ENCODE peak calls at places on chromosomes 2 and 18, in five cellular contexts. F, C, H, B and M are unnamed samples.

GRCh38 chr2:168120730-168121129 is 126.7 kb downstream of the STK39 start:
- DNase-seq in F (no peak), C (no peak), H (no peak), B (no peak), M (no peak)

GRCh38 chr2:47336259-47337238 is 66.4 kb upstream of the MSH2 start:
- DNase-seq in F (no peak), C (no peak), H (no peak), B (peak; percentile 55), M (no peak)

GRCh38 chr2:238126775-238127164 is 11.7 kb upstream of the KLHL30 start:
- DNase-seq in F (no peak), C (no peak), H (no peak), B (no peak), M (no peak)

GRCh38 chr2:100004959-100005387 is 137.4 kb downstream of the AFF3 start:
- DNase-seq in F (no peak), C (no peak), H (no peak), B (no peak), M (no peak)

GRCh38 chr2:180716186-180717180 is 263.9 kb upstream of the UBE2E3 start:
- DNase-seq in F (no peak), C (no peak), H (no peak), B (no peak), M (no peak)

GRCh38 chr2:58064136-58064535 is 17.5 kb downstream of the VRK2 start:
- DNase-seq in F (no peak), C (no peak), H (no peak), B (no peak), M (no peak)

GRCh38 chr2:238523158-238524110 is 96.7 kb downstream of the ASB1 start:
- DNase-seq in F (peak; percentile 91), C (peak; percentile 73), H (no peak), B (no peak), M (peak; percentile 82)

GRCh38 chr2:188517549-188518255 is 226.0 kb downstream of the GULP1 start:
- DNase-seq in F (no peak), C (no peak), H (no peak), B (no peak), M (no peak)

GRCh38 chr2:195575879-195576391 is 81.1 kb upstream of the SLC39A10 start:
- DNase-seq in F (no peak), C (no peak), H (no peak), B (no peak), M (no peak)

GRCh38 chr2:42975358-42975717 is 183.0 kb upstream of the HAAO start:
- DNase-seq in F (no peak), C (no peak), H (no peak), B (no peak), M (peak; percentile 57)

GRCh38 chr18:51196811-51197660 is 445 bp downstream of the MEX3C start:
- DNase-seq in F (peak; percentile 78), C (peak; percentile 44), H (peak; percentile 62), B (no peak), M (peak; percentile 63)

GRCh38 chr2:69642709-69643601 is 584 bp downstream of the AAK1 start:
- DNase-seq in F (peak; percentile 72), C (peak; percentile 43), H (peak; percentile 46), B (no peak), M (peak; percentile 68)

GRCh38 chr18:11791131-11791530 is 60.1 kb upstream of the CHMP1B start:
- DNase-seq in F (no peak), C (no peak), H (no peak), B (no peak), M (no peak)

GRCh38 chr18:8763611-8764010 is 58.3 kb downstream of the MTCL1 start:
- DNase-seq in F (no peak), C (no peak), H (no peak), B (no peak), M (no peak)

GRCh38 chr18:11736656-11737055 is 47.6 kb downstream of the GNAL start:
- DNase-seq in F (no peak), C (no peak), H (no peak), B (no peak), M (no peak)

GRCh38 chr2:106147159-106147558 is 46.9 kb downstream of the UXS1 start:
- DNase-seq in F (no peak), C (no peak), H (no peak), B (no peak), M (no peak)

GRCh38 chr2:188668017-188668663 is 306.0 kb upstream of the COL3A1 start:
- DNase-seq in F (no peak), C (no peak), H (no peak), B (no peak), M (peak; percentile 10)

GRCh38 chr2:189149981-189150380 is 29.6 kb downstream of the COL5A2 start:
- DNase-seq in F (no peak), C (no peak), H (no peak), B (no peak), M (no peak)

GRCh38 chr2:241268306-241268705 is 47.2 kb downstream of the HDLBP start:
- DNase-seq in F (no peak), C (no peak), H (no peak), B (no peak), M (no peak)

GRCh38 chr2:70672990-70673647 is 94.9 kb downstream of the ADD2 start:
- DNase-seq in F (no peak), C (no peak), H (no peak), B (no peak), M (no peak)

GRCh38 chr2:141186413-141187062 is 944.3 kb downstream of the LRP1B start:
- DNase-seq in F (no peak), C (no peak), H (no peak), B (no peak), M (no peak)

DNA sequence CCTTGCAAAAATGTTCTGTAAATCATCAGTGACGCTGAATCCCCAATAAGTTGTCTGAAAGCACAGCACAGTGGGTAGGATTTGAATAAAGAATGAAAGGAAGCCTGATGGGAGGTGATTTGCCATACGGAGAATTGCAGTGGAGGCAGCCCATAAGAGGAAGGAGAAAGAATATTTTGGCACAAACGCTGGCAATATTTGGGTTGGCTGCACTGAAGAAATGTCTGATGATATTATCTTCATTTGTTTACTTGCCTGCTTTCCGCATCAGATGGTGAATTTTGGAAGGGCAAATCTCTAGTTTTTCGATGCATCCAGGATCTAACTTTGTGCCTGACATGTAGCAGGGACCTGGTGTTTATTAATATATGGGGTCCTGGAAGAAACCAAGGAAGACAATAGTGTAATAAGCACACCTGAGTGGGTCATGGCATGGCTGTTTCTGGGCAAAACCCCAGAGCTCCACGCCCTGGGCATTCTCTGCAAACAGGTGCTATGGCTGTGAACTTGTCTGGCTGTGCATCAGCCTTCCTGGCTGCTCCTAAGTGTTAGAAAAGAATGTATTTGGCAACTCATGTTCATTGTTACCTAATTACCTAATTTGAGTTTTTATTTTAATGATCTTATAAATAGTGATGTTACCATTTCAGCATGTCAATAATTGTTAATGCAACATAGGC is 5.9 kb downstream of the GALR1 start:
- DNase-seq in F (no peak), C (no peak), H (no peak), B (no peak), M (no peak)
- H3K4me3 ChIP-seq in F (no peak overlapping the region), C (no peak overlapping the region), H (no peak overlapping the region), B (no peak overlapping the region), M (no peak overlapping the region)

GRCh38 chr2:134177351-134177931 is 76.4 kb upstream of the MGAT5 start:
- DNase-seq in F (no peak), C (no peak), H (peak; percentile 56), B (no peak), M (no peak)
- H3K27ac ChIP-seq in F (no peak overlapping the region), C (no peak overlapping the region), H (peak overlapping the region; percentile 16), B (no peak overlapping the region), M (no peak overlapping the region)

GRCh38 chr2:84904717-84905174 is 710 bp upstream of the TMSB10 start:
- DNase-seq in F (peak; percentile 92), C (peak; percentile 71), H (peak; percentile 70), B (no peak), M (peak; percentile 88)
- TF ChIP-seq POLR2A in F (peak; percentile 21), C (no peak), H (no peak), B (no peak), M (peak; percentile 6)

GRCh38 chr2:216692636-216693413 is 2.5 kb downstream of the IGFBP5 start:
- DNase-seq in F (peak; percentile 91), C (peak; percentile 95), H (peak; percentile 64), B (no peak), M (peak; percentile 90)

GRCh38 chr2:216690451-216691209 is 4.7 kb downstream of the IGFBP5 start:
- DNase-seq in F (no peak), C (peak; percentile 78), H (no peak), B (no peak), M (no peak)

GRCh38 chr2:216689397-216689796 is 6.0 kb downstream of the IGFBP5 start:
- DNase-seq in F (peak; percentile 56), C (peak; percentile 20), H (no peak), B (no peak), M (no peak)

GRCh38 chr2:216693414-216694100 is 1.8 kb downstream of the IGFBP5 start:
- DNase-seq in F (no peak), C (peak; percentile 28), H (no peak), B (no peak), M (no peak)

DNA sequence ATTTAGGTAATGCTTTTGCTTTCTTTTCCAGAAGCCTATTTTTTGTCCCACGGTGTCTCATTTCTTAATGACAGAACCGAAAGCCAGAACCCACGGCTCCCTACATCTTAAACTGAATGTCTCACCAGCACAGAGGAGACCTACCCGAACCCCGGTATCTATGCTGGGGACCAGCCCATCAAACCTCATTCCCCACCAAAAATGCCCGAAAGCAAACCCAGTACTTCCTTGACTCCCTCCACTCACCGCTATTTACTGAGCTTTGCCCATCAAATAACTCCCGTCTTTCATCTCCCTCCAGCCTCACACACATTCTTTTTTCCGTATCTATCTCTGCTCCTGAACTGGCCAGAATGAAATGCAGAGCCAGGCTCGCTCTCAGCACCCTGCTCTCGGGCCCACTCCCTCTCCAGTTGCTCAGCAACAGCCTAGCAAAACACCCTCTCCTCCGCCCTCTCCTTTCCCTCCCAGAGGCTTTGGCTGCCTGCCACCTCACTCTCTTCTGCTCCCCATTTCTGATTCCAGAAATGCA is 4.1 kb downstream of the IGFBP5 start:
- DNase-seq in F (peak; percentile 92), C (peak; percentile 86), H (peak; percentile 47), B (no peak), M (peak; percentile 81)
- H3K4me3 ChIP-seq in F (peak overlapping the region; percentile 73), C (peak overlapping the region; percentile 79), H (no peak overlapping the region), B (peak overlapping the region; percentile 44), M (peak overlapping the region; percentile 80)

GRCh38 chr2:190425883-190426658 is 17.9 kb downstream of the MFSD6 start:
- DNase-seq in F (no peak), C (no peak), H (no peak), B (no peak), M (no peak)

GRCh38 chr2:190436552-190436951 is 28.4 kb downstream of the MFSD6 start:
- DNase-seq in F (no peak), C (no peak), H (no peak), B (no peak), M (no peak)

GRCh38 chr2:190432567-190433231 is 24.5 kb downstream of the MFSD6 start:
- DNase-seq in F (no peak), C (no peak), H (no peak), B (no peak), M (no peak)

GRCh38 chr2:190435031-190435677 is 27.0 kb downstream of the MFSD6 start:
- DNase-seq in F (no peak), C (no peak), H (no peak), B (no peak), M (no peak)

DNA sequence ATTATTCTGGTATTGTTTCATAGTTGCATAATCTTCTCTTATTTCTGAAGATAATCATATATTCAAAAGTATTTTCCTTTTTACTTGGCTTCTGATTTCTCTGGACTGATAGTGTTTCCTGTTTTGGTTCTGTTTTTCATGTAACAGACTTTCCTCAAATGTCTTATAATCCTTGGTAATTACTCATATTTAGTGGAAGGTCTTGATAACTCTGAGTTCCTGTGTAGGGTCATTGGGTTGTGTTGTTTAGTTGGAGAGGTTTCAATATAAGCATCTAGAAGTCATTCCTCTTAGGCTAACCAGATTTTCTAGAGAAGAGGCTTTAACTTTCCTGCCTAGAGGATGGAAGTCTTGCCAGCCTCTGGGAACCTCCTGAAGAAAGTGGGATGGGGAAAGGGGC is 23.8 kb downstream of the MFSD6 start:
- DNase-seq in F (no peak), C (no peak), H (no peak), B (no peak), M (no peak)
- H3K27ac ChIP-seq in F (no peak overlapping the region), C (peak overlapping the region; percentile 37), H (no peak overlapping the region), B (peak overlapping the region; percentile 79), M (no peak overlapping the region)